ENCODE peak calls at places on chromosomes 12 and 14, in eight cellular contexts. One of them, this sample, is unnamed.

GRCh38 chr12:107917912-107918800 is 143.7 kb downstream of the ASCL4 start:
- DNase-seq in CD4-positive, alpha-beta memory T cell: no peak
- DNase-seq in IMR-90: peak; percentile 5
- DNase-seq in lower lobe of right lung: no peak
- DNase-seq in trophoblast cell: peak; percentile 57
- DNase-seq in tibial nerve: no peak
- DNase-seq in naive thymus-derived CD4-positive, alpha-beta T cell: no peak
- DNase-seq in left lung: no peak
- DNase-seq in this sample: no peak

GRCh38 chr12:3123729-3124128 is 46.5 kb downstream of the TSPAN9 start:
- DNase-seq in tibial nerve: no peak
- DNase-seq in IMR-90: no peak
- DNase-seq in CD4-positive, alpha-beta memory T cell: no peak
- DNase-seq in lower lobe of right lung: no peak
- DNase-seq in trophoblast cell: no peak
- DNase-seq in left lung: no peak
- DNase-seq in naive thymus-derived CD4-positive, alpha-beta T cell: no peak
- DNase-seq in this sample: no peak

GRCh38 chr12:95863337-95863736 is 4.6 kb downstream of the SNRPF start:
- DNase-seq in lower lobe of right lung: no peak
- DNase-seq in trophoblast cell: no peak
- DNase-seq in left lung: no peak
- DNase-seq in CD4-positive, alpha-beta memory T cell: no peak
- DNase-seq in IMR-90: no peak
- DNase-seq in tibial nerve: no peak
- DNase-seq in naive thymus-derived CD4-positive, alpha-beta T cell: no peak
- DNase-seq in this sample: no peak

GRCh38 chr12:131832393-131833231 is 4.4 kb downstream of the MMP17 start:
- DNase-seq in naive thymus-derived CD4-positive, alpha-beta T cell: no peak
- DNase-seq in IMR-90: peak; percentile 30
- DNase-seq in tibial nerve: no peak
- DNase-seq in left lung: no peak
- DNase-seq in lower lobe of right lung: peak; percentile 51
- DNase-seq in CD4-positive, alpha-beta memory T cell: no peak
- DNase-seq in trophoblast cell: no peak
- DNase-seq in this sample: no peak

GRCh38 chr14:72946491-72946890 is 20.2 kb downstream of the DCAF4 start:
- DNase-seq in lower lobe of right lung: no peak
- DNase-seq in left lung: no peak
- DNase-seq in tibial nerve: no peak
- DNase-seq in IMR-90: peak; percentile 69
- DNase-seq in CD4-positive, alpha-beta memory T cell: no peak
- DNase-seq in trophoblast cell: no peak
- DNase-seq in naive thymus-derived CD4-positive, alpha-beta T cell: no peak
- DNase-seq in this sample: no peak

GRCh38 chr12:53287741-53288216 is 7.6 kb upstream of the PFDN5 start:
- DNase-seq in CD4-positive, alpha-beta memory T cell: peak; percentile 73
- DNase-seq in trophoblast cell: peak; percentile 81
- DNase-seq in left lung: peak; percentile 65
- DNase-seq in lower lobe of right lung: peak; percentile 72
- DNase-seq in naive thymus-derived CD4-positive, alpha-beta T cell: peak; percentile 74
- DNase-seq in tibial nerve: peak; percentile 82
- DNase-seq in IMR-90: peak; percentile 61
- DNase-seq in this sample: peak; percentile 60

GRCh38 chr12:27179399-27180214 is 64.5 kb upstream of the STK38L start:
- DNase-seq in left lung: no peak
- DNase-seq in naive thymus-derived CD4-positive, alpha-beta T cell: no peak
- DNase-seq in lower lobe of right lung: no peak
- DNase-seq in CD4-positive, alpha-beta memory T cell: peak; percentile 39
- DNase-seq in tibial nerve: peak; percentile 18
- DNase-seq in trophoblast cell: peak; percentile 91
- DNase-seq in IMR-90: peak; percentile 96
- DNase-seq in this sample: no peak

GRCh38 chr14:78157855-78158436 is 12.2 kb upstream of the NRXN3 start:
- DNase-seq in naive thymus-derived CD4-positive, alpha-beta T cell: no peak
- DNase-seq in lower lobe of right lung: no peak
- DNase-seq in IMR-90: peak; percentile 1
- DNase-seq in trophoblast cell: peak; percentile 28
- DNase-seq in CD4-positive, alpha-beta memory T cell: no peak
- DNase-seq in tibial nerve: no peak
- DNase-seq in left lung: no peak
- DNase-seq in this sample: no peak

GRCh38 chr12:85575115-85576096 is 260.8 kb downstream of the RASSF9 start:
- DNase-seq in left lung: no peak
- DNase-seq in lower lobe of right lung: no peak
- DNase-seq in IMR-90: peak; percentile 64
- DNase-seq in naive thymus-derived CD4-positive, alpha-beta T cell: peak; percentile 3
- DNase-seq in CD4-positive, alpha-beta memory T cell: no peak
- DNase-seq in tibial nerve: peak; percentile 72
- DNase-seq in trophoblast cell: peak; percentile 76
- DNase-seq in this sample: no peak

GRCh38 chr14:52706286-52706685 is 714 bp upstream of the PSMC6 start:
- DNase-seq in left lung: no peak
- DNase-seq in lower lobe of right lung: no peak
- DNase-seq in naive thymus-derived CD4-positive, alpha-beta T cell: peak; percentile 30
- DNase-seq in trophoblast cell: no peak
- DNase-seq in CD4-positive, alpha-beta memory T cell: peak; percentile 75
- DNase-seq in IMR-90: peak; percentile 10
- DNase-seq in tibial nerve: no peak
- DNase-seq in this sample: no peak

GRCh38 chr12:91991397-91992187 is 154.1 kb downstream of the BTG1 start:
- DNase-seq in IMR-90: no peak
- DNase-seq in lower lobe of right lung: no peak
- DNase-seq in trophoblast cell: peak; percentile 57
- DNase-seq in naive thymus-derived CD4-positive, alpha-beta T cell: peak; percentile 64
- DNase-seq in left lung: no peak
- DNase-seq in CD4-positive, alpha-beta memory T cell: no peak
- DNase-seq in tibial nerve: no peak
- DNase-seq in this sample: no peak

GRCh38 chr12:4107436-4107878 is 166.1 kb upstream of the CCND2 start:
- DNase-seq in CD4-positive, alpha-beta memory T cell: peak; percentile 87
- DNase-seq in IMR-90: peak; percentile 53
- DNase-seq in tibial nerve: peak; percentile 74
- DNase-seq in left lung: no peak
- DNase-seq in lower lobe of right lung: no peak
- DNase-seq in naive thymus-derived CD4-positive, alpha-beta T cell: peak; percentile 83
- DNase-seq in trophoblast cell: peak; percentile 66
- DNase-seq in this sample: peak; percentile 31

GRCh38 chr12:10211101-10211974 is 1.3 kb upstream of the GABARAPL1 start:
- DNase-seq in CD4-positive, alpha-beta memory T cell: no peak
- DNase-seq in left lung: no peak
- DNase-seq in tibial nerve: no peak
- DNase-seq in naive thymus-derived CD4-positive, alpha-beta T cell: no peak
- DNase-seq in IMR-90: no peak
- DNase-seq in lower lobe of right lung: peak; percentile 52
- DNase-seq in trophoblast cell: peak; percentile 3
- DNase-seq in this sample: no peak

GRCh38 chr14:74326369-74327152 is 21.7 kb upstream of the VRTN start:
- DNase-seq in naive thymus-derived CD4-positive, alpha-beta T cell: no peak
- DNase-seq in lower lobe of right lung: no peak
- DNase-seq in trophoblast cell: no peak
- DNase-seq in IMR-90: no peak
- DNase-seq in tibial nerve: no peak
- DNase-seq in left lung: no peak
- DNase-seq in CD4-positive, alpha-beta memory T cell: no peak
- DNase-seq in this sample: no peak

GRCh38 chr14:91754819-91755218 is 22.9 kb upstream of the CATSPERB start:
- DNase-seq in IMR-90: no peak
- DNase-seq in CD4-positive, alpha-beta memory T cell: no peak
- DNase-seq in lower lobe of right lung: no peak
- DNase-seq in left lung: peak; percentile 38
- DNase-seq in naive thymus-derived CD4-positive, alpha-beta T cell: no peak
- DNase-seq in trophoblast cell: no peak
- DNase-seq in tibial nerve: no peak
- DNase-seq in this sample: no peak

GRCh38 chr14:36619131-36619530 is 36.7 kb upstream of the NKX2-8 start:
- DNase-seq in CD4-positive, alpha-beta memory T cell: no peak
- DNase-seq in naive thymus-derived CD4-positive, alpha-beta T cell: no peak
- DNase-seq in trophoblast cell: no peak
- DNase-seq in IMR-90: no peak
- DNase-seq in lower lobe of right lung: no peak
- DNase-seq in tibial nerve: no peak
- DNase-seq in left lung: no peak
- DNase-seq in this sample: no peak

GRCh38 chr14:36617824-36618223 is 35.4 kb upstream of the NKX2-8 start:
- DNase-seq in left lung: no peak
- DNase-seq in IMR-90: no peak
- DNase-seq in naive thymus-derived CD4-positive, alpha-beta T cell: no peak
- DNase-seq in CD4-positive, alpha-beta memory T cell: no peak
- DNase-seq in trophoblast cell: no peak
- DNase-seq in tibial nerve: no peak
- DNase-seq in lower lobe of right lung: no peak
- DNase-seq in this sample: no peak

GRCh38 chr14:36619853-36620252 is 37.4 kb upstream of the NKX2-8 start:
- DNase-seq in left lung: no peak
- DNase-seq in trophoblast cell: no peak
- DNase-seq in lower lobe of right lung: no peak
- DNase-seq in IMR-90: no peak
- DNase-seq in CD4-positive, alpha-beta memory T cell: no peak
- DNase-seq in tibial nerve: no peak
- DNase-seq in naive thymus-derived CD4-positive, alpha-beta T cell: no peak
- DNase-seq in this sample: no peak

GRCh38 chr14:36618641-36619040 is 36.2 kb upstream of the NKX2-8 start:
- DNase-seq in trophoblast cell: no peak
- DNase-seq in naive thymus-derived CD4-positive, alpha-beta T cell: no peak
- DNase-seq in left lung: no peak
- DNase-seq in IMR-90: no peak
- DNase-seq in CD4-positive, alpha-beta memory T cell: no peak
- DNase-seq in lower lobe of right lung: no peak
- DNase-seq in tibial nerve: no peak
- DNase-seq in this sample: no peak
- H3K9me3 ChIP-seq in trophoblast cell: no peaks in the 10 kb centered on the region
- H3K9me3 ChIP-seq in naive thymus-derived CD4-positive, alpha-beta T cell: no peaks in the 10 kb centered on the region
- H3K9me3 ChIP-seq in left lung: no peaks in the 10 kb centered on the region
- H3K9me3 ChIP-seq in IMR-90: no peaks in the 10 kb centered on the region
- H3K9me3 ChIP-seq in CD4-positive, alpha-beta memory T cell: no peaks in the 10 kb centered on the region
- H3K9me3 ChIP-seq in lower lobe of right lung: no peaks in the 10 kb centered on the region
- H3K9me3 ChIP-seq in tibial nerve: no peaks in the 10 kb centered on the region
- H3K9me3 ChIP-seq in this sample: no peaks in the 10 kb centered on the region

DNA sequence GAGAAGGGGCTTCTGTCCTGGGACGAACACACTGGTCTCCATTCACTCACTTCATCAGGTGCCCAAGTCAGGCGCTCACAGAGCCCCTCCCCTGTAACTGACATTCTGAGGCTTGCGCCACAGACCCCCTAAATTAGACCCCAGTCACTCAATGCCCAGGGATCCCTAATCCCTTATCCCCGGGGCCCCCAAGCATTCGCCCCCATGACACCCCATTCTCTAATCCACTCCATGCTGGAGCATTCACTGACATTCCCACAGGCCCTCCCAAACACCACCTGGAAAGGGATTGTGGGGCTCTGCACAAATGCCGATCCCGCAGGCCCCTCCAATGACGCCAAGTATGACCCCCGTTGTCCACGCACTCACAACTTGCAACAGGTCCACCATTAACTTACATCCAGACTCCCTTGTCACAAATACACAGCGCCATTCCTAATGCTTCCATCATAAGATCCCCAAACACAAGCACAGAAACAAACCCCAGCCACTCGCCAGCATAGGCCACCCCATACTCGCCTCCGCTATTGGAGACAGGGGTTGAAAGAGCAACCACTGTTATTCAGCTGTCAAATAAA is 1.5 kb downstream of the ZNF605 start:
- DNase-seq in trophoblast cell: no peak
- DNase-seq in CD4-positive, alpha-beta memory T cell: no peak
- DNase-seq in IMR-90: no peak
- DNase-seq in tibial nerve: no peak
- DNase-seq in left lung: no peak
- DNase-seq in lower lobe of right lung: no peak
- DNase-seq in naive thymus-derived CD4-positive, alpha-beta T cell: no peak
- DNase-seq in this sample: no peak
- H3K9me3 ChIP-seq in trophoblast cell: peaks cover 45% of the 10 kb centered on the region
- H3K9me3 ChIP-seq in CD4-positive, alpha-beta memory T cell: peaks cover 12% of the 10 kb centered on the region
- H3K9me3 ChIP-seq in IMR-90: peaks cover 38% of the 10 kb centered on the region
- H3K9me3 ChIP-seq in tibial nerve: peaks cover 21% of the 10 kb centered on the region
- H3K9me3 ChIP-seq in left lung: peaks cover 41% of the 10 kb centered on the region
- H3K9me3 ChIP-seq in lower lobe of right lung: peaks cover 22% of the 10 kb centered on the region
- H3K9me3 ChIP-seq in naive thymus-derived CD4-positive, alpha-beta T cell: no peaks in the 10 kb centered on the region
- H3K9me3 ChIP-seq in this sample: no peaks in the 10 kb centered on the region

GRCh38 chr12:56862264-56862663 is 71.9 kb downstream of the SDR9C7 start:
- DNase-seq in trophoblast cell: no peak
- DNase-seq in lower lobe of right lung: no peak
- DNase-seq in IMR-90: no peak
- DNase-seq in tibial nerve: no peak
- DNase-seq in naive thymus-derived CD4-positive, alpha-beta T cell: no peak
- DNase-seq in CD4-positive, alpha-beta memory T cell: no peak
- DNase-seq in left lung: no peak
- DNase-seq in this sample: no peak

GRCh38 chr12:56863789-56864188 is 70.4 kb downstream of the SDR9C7 start:
- DNase-seq in left lung: no peak
- DNase-seq in naive thymus-derived CD4-positive, alpha-beta T cell: no peak
- DNase-seq in tibial nerve: no peak
- DNase-seq in lower lobe of right lung: no peak
- DNase-seq in trophoblast cell: no peak
- DNase-seq in CD4-positive, alpha-beta memory T cell: no peak
- DNase-seq in IMR-90: no peak
- DNase-seq in this sample: no peak

GRCh38 chr12:56866493-56866892 is 67.7 kb downstream of the SDR9C7 start:
- DNase-seq in naive thymus-derived CD4-positive, alpha-beta T cell: no peak
- DNase-seq in lower lobe of right lung: no peak
- DNase-seq in tibial nerve: no peak
- DNase-seq in trophoblast cell: no peak
- DNase-seq in left lung: no peak
- DNase-seq in IMR-90: no peak
- DNase-seq in CD4-positive, alpha-beta memory T cell: no peak
- DNase-seq in this sample: no peak

GRCh38 chr12:56867216-56867615 is 67.0 kb downstream of the SDR9C7 start:
- DNase-seq in naive thymus-derived CD4-positive, alpha-beta T cell: no peak
- DNase-seq in CD4-positive, alpha-beta memory T cell: no peak
- DNase-seq in tibial nerve: no peak
- DNase-seq in left lung: no peak
- DNase-seq in trophoblast cell: no peak
- DNase-seq in IMR-90: no peak
- DNase-seq in lower lobe of right lung: no peak
- DNase-seq in this sample: no peak

GRCh38 chr12:56864318-56864717 is 69.9 kb downstream of the SDR9C7 start:
- DNase-seq in tibial nerve: no peak
- DNase-seq in CD4-positive, alpha-beta memory T cell: no peak
- DNase-seq in naive thymus-derived CD4-positive, alpha-beta T cell: no peak
- DNase-seq in trophoblast cell: no peak
- DNase-seq in lower lobe of right lung: no peak
- DNase-seq in IMR-90: no peak
- DNase-seq in left lung: no peak
- DNase-seq in this sample: no peak
- H3K9me3 ChIP-seq in tibial nerve: peaks cover 24% of the 10 kb centered on the region
- H3K9me3 ChIP-seq in CD4-positive, alpha-beta memory T cell: peaks cover 31% of the 10 kb centered on the region
- H3K9me3 ChIP-seq in naive thymus-derived CD4-positive, alpha-beta T cell: no peaks in the 10 kb centered on the region
- H3K9me3 ChIP-seq in trophoblast cell: peaks cover 15% of the 10 kb centered on the region
- H3K9me3 ChIP-seq in lower lobe of right lung: peaks cover 28% of the 10 kb centered on the region
- H3K9me3 ChIP-seq in IMR-90: peaks cover 18% of the 10 kb centered on the region
- H3K9me3 ChIP-seq in left lung: peaks cover 56% of the 10 kb centered on the region
- H3K9me3 ChIP-seq in this sample: no peaks in the 10 kb centered on the region

DNA sequence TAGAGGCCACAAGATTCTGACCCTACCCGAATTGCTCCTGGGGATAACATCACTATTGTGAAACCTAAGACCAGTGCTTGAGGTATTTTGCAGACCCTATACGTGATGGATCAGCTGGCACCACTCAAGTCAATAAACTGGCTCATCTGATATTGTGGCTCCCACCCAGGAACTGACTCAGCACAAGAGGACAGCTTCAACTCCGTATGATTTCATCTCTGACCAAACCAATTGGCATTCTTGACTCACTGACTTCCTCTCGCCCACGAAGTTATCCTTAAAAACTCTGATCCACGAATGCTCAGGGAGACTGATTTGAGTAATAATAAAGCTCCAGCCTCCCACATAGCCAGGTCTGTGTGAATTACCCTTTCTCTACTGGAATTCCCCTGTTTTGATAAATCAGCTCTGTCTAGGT is 1036.1 kb upstream of the TMEM132C start:
- DNase-seq in tibial nerve: peak; percentile 28
- DNase-seq in lower lobe of right lung: no peak
- DNase-seq in IMR-90: peak; percentile 94
- DNase-seq in trophoblast cell: peak; percentile 16
- DNase-seq in naive thymus-derived CD4-positive, alpha-beta T cell: no peak
- DNase-seq in left lung: no peak
- DNase-seq in CD4-positive, alpha-beta memory T cell: no peak
- DNase-seq in this sample: no peak
- H3K9me3 ChIP-seq in tibial nerve: no peaks in the 10 kb centered on the region
- H3K9me3 ChIP-seq in lower lobe of right lung: no peaks in the 10 kb centered on the region
- H3K9me3 ChIP-seq in IMR-90: peaks cover 16% of the 10 kb centered on the region
- H3K9me3 ChIP-seq in trophoblast cell: peaks cover 3% of the 10 kb centered on the region
- H3K9me3 ChIP-seq in naive thymus-derived CD4-positive, alpha-beta T cell: no peaks in the 10 kb centered on the region
- H3K9me3 ChIP-seq in left lung: peaks cover 8% of the 10 kb centered on the region
- H3K9me3 ChIP-seq in CD4-positive, alpha-beta memory T cell: no peaks in the 10 kb centered on the region
- H3K9me3 ChIP-seq in this sample: no peaks in the 10 kb centered on the region

This sample was measured in T-helper 17 cell.